ENCODE peak calls at places on chromosomes 7 and 10, in four cellular contexts. One of them, this sample, is unnamed.

GRCh38 chr7:130272456-130273080 is 5.9 kb downstream of the CPA2 start:
- DNase-seq in cardiac muscle cell: peak
- DNase-seq in stomach: no peak
- DNase-seq in neuronal stem cell: no peak
- DNase-seq in this sample: no peak

GRCh38 chr10:127911867-127912257 is 5.0 kb downstream of the PTPRE start:
- DNase-seq in cardiac muscle cell: no peak
- DNase-seq in stomach: no peak
- DNase-seq in neuronal stem cell: no peak
- DNase-seq in this sample: no peak

GRCh38 chr10:49592726-49593563 is 17.2 kb upstream of the SLC18A3 start:
- DNase-seq in cardiac muscle cell: peak
- DNase-seq in stomach: peak
- DNase-seq in neuronal stem cell: no peak
- DNase-seq in this sample: no peak

GRCh38 chr10:32882076-32882475 is 76.0 kb downstream of the ITGB1 start:
- DNase-seq in cardiac muscle cell: no peak
- DNase-seq in stomach: no peak
- DNase-seq in neuronal stem cell: no peak
- DNase-seq in this sample: no peak

GRCh38 chr10:5576780-5577472 is 52.2 kb downstream of the CALML3 start:
- DNase-seq in cardiac muscle cell: no peak
- DNase-seq in stomach: no peak
- DNase-seq in neuronal stem cell: no peak
- DNase-seq in this sample: no peak

GRCh38 chr7:157429001-157429679 is 92.3 kb downstream of the DNAJB6 start:
- DNase-seq in cardiac muscle cell: no peak
- DNase-seq in stomach: no peak
- DNase-seq in neuronal stem cell: no peak
- DNase-seq in this sample: no peak

GRCh38 chr10:10644317-10645111 is 373.2 kb upstream of the CELF2 start:
- DNase-seq in cardiac muscle cell: no peak
- DNase-seq in stomach: no peak
- DNase-seq in neuronal stem cell: no peak
- DNase-seq in this sample: no peak

GRCh38 chr7:74223711-74224510 is 14.1 kb downstream of the LAT2 start:
- DNase-seq in cardiac muscle cell: no peak
- DNase-seq in stomach: no peak
- DNase-seq in neuronal stem cell: no peak
- DNase-seq in this sample: no peak

GRCh38 chr7:156751319-156751718 is 110.7 kb downstream of the RNF32 start:
- DNase-seq in cardiac muscle cell: no peak
- DNase-seq in stomach: no peak
- DNase-seq in neuronal stem cell: no peak
- DNase-seq in this sample: peak

GRCh38 chr10:13347235-13348156 is 597 bp downstream of the SEPHS1 start:
- DNase-seq in cardiac muscle cell: peak
- DNase-seq in stomach: peak
- DNase-seq in neuronal stem cell: peak
- DNase-seq in this sample: no peak

GRCh38 chr7:116591202-116592040 is 66.6 kb downstream of the CAV1 start:
- DNase-seq in cardiac muscle cell: peak
- DNase-seq in stomach: no peak
- DNase-seq in neuronal stem cell: no peak
- DNase-seq in this sample: no peak

GRCh38 chr7:142300689-142301088 is 42.8 kb upstream of the PRSS58 start:
- DNase-seq in cardiac muscle cell: no peak
- DNase-seq in stomach: no peak
- DNase-seq in neuronal stem cell: no peak
- DNase-seq in this sample: no peak

GRCh38 chr10:21500578-21500910 is 24.9 kb downstream of the SKIDA1 start:
- DNase-seq in cardiac muscle cell: no peak
- DNase-seq in stomach: no peak
- DNase-seq in neuronal stem cell: no peak
- DNase-seq in this sample: no peak

GRCh38 chr10:103114876-103115275 is 78.2 kb downstream of the NT5C2 start:
- DNase-seq in cardiac muscle cell: no peak
- DNase-seq in stomach: no peak
- DNase-seq in neuronal stem cell: no peak
- DNase-seq in this sample: no peak

GRCh38 chr10:61642692-61643091 is 20.0 kb upstream of the CABCOCO1 start:
- DNase-seq in cardiac muscle cell: no peak
- DNase-seq in stomach: no peak
- DNase-seq in neuronal stem cell: no peak
- DNase-seq in this sample: no peak

GRCh38 chr10:19629559-19629958 is 186.7 kb upstream of the PLXDC2 start:
- DNase-seq in cardiac muscle cell: peak
- DNase-seq in stomach: peak
- DNase-seq in neuronal stem cell: peak
- DNase-seq in this sample: peak

GRCh38 chr7:20165146-20165510 is 52.1 kb downstream of the MACC1 start:
- DNase-seq in cardiac muscle cell: no peak
- DNase-seq in stomach: no peak
- DNase-seq in neuronal stem cell: no peak
- DNase-seq in this sample: no peak

GRCh38 chr10:17961551-17962422 is 10.1 kb downstream of the SLC39A12 start:
- DNase-seq in cardiac muscle cell: no peak
- DNase-seq in stomach: no peak
- DNase-seq in neuronal stem cell: no peak
- DNase-seq in this sample: no peak

GRCh38 chr10:62268027-62268398 is 631 bp downstream of the RTKN2 start:
- DNase-seq in cardiac muscle cell: peak
- DNase-seq in stomach: no peak
- DNase-seq in neuronal stem cell: no peak
- DNase-seq in this sample: no peak

GRCh38 chr7:151133266-151133985 is 34.1 kb downstream of the GBX1 start:
- DNase-seq in cardiac muscle cell: no peak
- DNase-seq in stomach: no peak
- DNase-seq in neuronal stem cell: no peak
- DNase-seq in this sample: no peak

GRCh38 chr7:110521357-110521756 is 569.6 kb upstream of the LRRN3 start:
- DNase-seq in cardiac muscle cell: no peak
- DNase-seq in stomach: no peak
- DNase-seq in neuronal stem cell: no peak
- DNase-seq in this sample: no peak
- H3K4me3 ChIP-seq in cardiac muscle cell: no peak
- H3K4me3 ChIP-seq in stomach: no peak
- H3K4me3 ChIP-seq in neuronal stem cell: no peak
- H3K4me3 ChIP-seq in this sample: no peak

GRCh38 chr7:84665339-84665738 is 470.8 kb upstream of the SEMA3A start:
- DNase-seq in cardiac muscle cell: no peak
- DNase-seq in stomach: no peak
- DNase-seq in neuronal stem cell: no peak
- DNase-seq in this sample: no peak
- H3K4me3 ChIP-seq in cardiac muscle cell: no peak
- H3K4me3 ChIP-seq in stomach: no peak
- H3K4me3 ChIP-seq in neuronal stem cell: no peak
- H3K4me3 ChIP-seq in this sample: no peak

GRCh38 chr10:42932735-42933453 is 144.0 kb upstream of the RET start:
- DNase-seq in cardiac muscle cell: peak
- DNase-seq in stomach: no peak
- DNase-seq in neuronal stem cell: peak
- DNase-seq in this sample: no peak
- H3K4me3 ChIP-seq in cardiac muscle cell: peak
- H3K4me3 ChIP-seq in stomach: peak
- H3K4me3 ChIP-seq in neuronal stem cell: no peak
- H3K4me3 ChIP-seq in this sample: no peak

DNA sequence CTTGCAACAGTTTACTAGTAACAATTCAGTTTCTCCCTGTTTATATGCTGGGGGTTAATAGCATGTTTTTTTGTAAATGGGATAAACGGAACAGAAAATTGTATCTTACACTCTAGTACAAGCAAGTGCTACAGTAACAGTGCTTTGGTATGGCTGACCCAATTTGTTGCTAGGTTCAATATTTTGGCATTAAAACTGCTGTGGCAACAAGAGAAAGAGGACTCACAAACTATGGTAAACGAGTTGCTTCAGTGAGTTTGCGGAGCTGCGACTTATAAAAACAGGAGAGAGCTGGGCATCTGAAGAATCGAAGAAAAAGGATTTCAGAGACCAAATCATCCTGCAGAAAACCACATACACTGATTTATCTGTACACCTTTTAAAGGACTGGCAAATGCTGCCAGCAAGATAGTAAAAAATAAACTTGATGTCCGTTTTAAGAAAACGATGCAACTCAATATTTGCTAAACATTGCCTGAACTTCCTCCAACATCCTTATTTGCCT is 2.2 kb downstream of the GLUD1 start:
- DNase-seq in cardiac muscle cell: no peak
- DNase-seq in stomach: no peak
- DNase-seq in neuronal stem cell: no peak
- DNase-seq in this sample: no peak
- H3K4me3 ChIP-seq in cardiac muscle cell: peak
- H3K4me3 ChIP-seq in stomach: peak
- H3K4me3 ChIP-seq in neuronal stem cell: peak
- H3K4me3 ChIP-seq in this sample: peak

This sample was measured in AG09309.